ENCODE peak calls at places on chromosomes 7 and 10, in four cellular contexts. S is NCI-H2171 treated with DMSO at 0.1 percent for 48 hours, J is GM12892, U is DMS153. B is an unnamed sample.

GRCh38 chr10:43039629-43040481 is 37.0 kb upstream of the RET start:
- DNase-seq in S (no peak), J (no peak), U (no peak), B (no peak)

GRCh38 chr10:88755753-88756152 is 4.1 kb upstream of the LIPN start:
- DNase-seq in S (no peak), J (no peak), U (no peak), B (no peak)

GRCh38 chr7:157616426-157616825 is 279.6 kb downstream of the DNAJB6 start:
- DNase-seq in S (no peak), J (no peak), U (no peak), B (no peak)

GRCh38 chr7:27113991-27114866 is 11.7 kb upstream of the HOXA2 start:
- DNase-seq in S (no peak), J (no peak), U (no peak), B (no peak)

GRCh38 chr7:28672397-28672797 is 260.1 kb downstream of the CREB5 start:
- DNase-seq in S (no peak), J (no peak), U (no peak), B (no peak)

GRCh38 chr10:68602434-68602833 is 42.3 kb downstream of the TET1 start:
- DNase-seq in S (no peak), J (no peak), U (no peak), B (no peak)

GRCh38 chr10:44030132-44030531 is 354.8 kb downstream of the CXCL12 start:
- DNase-seq in S (no peak), J (no peak), U (no peak), B (no peak)

GRCh38 chr10:97736902-97737769 is at the start of gene ZFYVE27:
- DNase-seq in S (peak; percentile 82), J (peak; percentile 95), U (peak; percentile 87), B (peak; percentile 94)

GRCh38 chr10:93515071-93515962 is 18.9 kb downstream of the CEP55 start:
- DNase-seq in S (no peak), J (no peak), U (no peak), B (no peak)

GRCh38 chr10:34207350-34207749 is 607.7 kb downstream of the PARD3 start:
- DNase-seq in S (no peak), J (no peak), U (no peak), B (no peak)

GRCh38 chr7:55515569-55516279 is 56.6 kb downstream of the VOPP1 start:
- DNase-seq in S (no peak), J (no peak), U (no peak), B (no peak)

GRCh38 chr7:40232242-40232929 is 97.6 kb downstream of the SUGCT start:
- DNase-seq in S (peak; percentile 42), J (no peak), U (peak; percentile 30), B (peak; percentile 20)